ENCODE peak calls at places on chromosomes 5 and 9, in six cellular contexts. I, F, T, A, X and Q are unnamed samples.

GRCh38 chr5:7395432-7396168 is at the start of gene ADCY2:
- DNase-seq in I (peak), X (no peak), T (no peak), A (no peak), F (peak), Q (no peak)

GRCh38 chr5:65320250-65320649 is 161.5 kb downstream of the ADAMTS6 start:
- DNase-seq in A (no peak), T (no peak), F (no peak), I (no peak), X (no peak), Q (no peak)

GRCh38 chr9:124009835-124010226 is 1.7 kb upstream of the LHX2 start:
- DNase-seq in F (no peak), I (peak), A (no peak), X (no peak), T (no peak), Q (no peak)

GRCh38 chr5:145946112-145946861 is 9.9 kb downstream of the SH3RF2 start:
- DNase-seq in A (peak), F (no peak), T (peak), X (peak), I (no peak), Q (peak)

GRCh38 chr9:133591985-133592384 is 17.2 kb downstream of the FAM163B start:
- DNase-seq in A (no peak), T (no peak), X (no peak), I (no peak), F (no peak), Q (no peak)

GRCh38 chr9:132078369-132079356 is 1.0 kb downstream of the MED27 start:
- DNase-seq in I (no peak), F (peak), T (peak), A (peak), X (no peak), Q (no peak)

GRCh38 chr9:109813829-109814228 is 33.8 kb downstream of the PALM2AKAP2 start:
- DNase-seq in F (no peak), A (no peak), X (no peak), T (no peak), I (no peak), Q (no peak)

GRCh38 chr9:70917277-70917676 is 204.1 kb downstream of the TRPM3 start:
- DNase-seq in A (no peak), X (no peak), I (no peak), T (no peak), F (no peak), Q (no peak)

GRCh38 chr5:173909205-173909604 is 21.1 kb downstream of the CPEB4 start:
- DNase-seq in T (no peak), A (no peak), I (no peak), F (no peak), X (no peak), Q (no peak)

GRCh38 chr5:173911623-173912022 is 23.5 kb downstream of the CPEB4 start:
- DNase-seq in T (no peak), X (no peak), I (no peak), A (no peak), F (no peak), Q (no peak)

GRCh38 chr5:173907686-173908371 is 19.7 kb downstream of the CPEB4 start:
- DNase-seq in X (no peak), F (no peak), T (peak), I (no peak), A (no peak), Q (no peak)

GRCh38 chr5:173907284-173907683 is 19.1 kb downstream of the CPEB4 start:
- DNase-seq in I (no peak), T (no peak), X (no peak), A (no peak), F (no peak), Q (no peak)

GRCh38 chr5:173910215-173910614 is 22.1 kb downstream of the CPEB4 start:
- DNase-seq in X (no peak), I (no peak), A (no peak), F (no peak), T (no peak), Q (no peak)
- H3K4me3 ChIP-seq in X (no peak), I (no peak), A (no peak), F (no peak), T (no peak), Q (no peak)

DNA sequence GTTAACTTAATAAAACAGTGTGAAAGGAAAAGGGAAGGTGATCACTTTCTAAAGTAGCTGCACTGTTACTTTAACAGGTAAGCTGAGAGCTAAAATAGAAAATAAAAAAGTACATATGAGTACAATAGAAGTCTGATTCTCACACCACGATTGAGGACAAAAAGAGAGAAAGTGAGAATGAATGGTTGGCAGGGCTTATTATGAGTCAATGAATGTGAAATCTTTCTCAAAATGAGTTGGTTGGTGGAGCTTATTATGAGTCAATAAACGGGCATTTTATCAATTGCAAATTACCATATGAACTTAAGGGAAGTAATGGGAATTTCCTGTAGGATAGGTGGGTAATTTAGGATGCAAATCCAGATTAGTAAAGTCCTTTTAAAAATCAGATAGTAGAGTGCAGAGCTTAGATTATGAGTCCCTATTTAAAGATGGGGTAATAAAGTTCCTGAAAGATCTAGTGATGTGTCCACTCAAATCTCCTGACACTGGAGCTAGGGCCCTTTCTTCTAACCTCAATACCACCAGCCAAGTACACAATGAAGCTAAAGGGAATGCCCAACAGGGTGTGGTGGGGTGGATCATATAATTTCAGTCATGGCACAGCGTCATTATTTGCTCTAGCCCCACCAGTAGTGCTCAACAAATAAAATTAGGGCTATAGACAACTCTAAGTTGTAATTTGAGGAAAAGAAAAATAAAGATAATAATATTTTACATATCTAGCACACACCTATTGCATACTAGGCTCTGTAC is 21.1 kb upstream of the TLR4 start:
- DNase-seq in I (no peak), X (no peak), F (no peak), A (peak), T (no peak), Q (no peak)
- H3K4me3 ChIP-seq in I (no peak), X (no peak), F (no peak), A (no peak), T (no peak), Q (no peak)

GRCh38 chr5:131275996-131276535 is 12.2 kb downstream of the CDC42SE2 start:
- DNase-seq in I (no peak), T (no peak), A (no peak), X (no peak), F (no peak), Q (no peak)

GRCh38 chr5:131268758-131269370 is 5.0 kb downstream of the CDC42SE2 start:
- DNase-seq in T (peak), X (no peak), A (no peak), I (no peak), F (no peak), Q (peak)

GRCh38 chr5:131274341-131275063 is 10.6 kb downstream of the CDC42SE2 start:
- DNase-seq in A (no peak), T (no peak), I (no peak), F (no peak), X (no peak), Q (no peak)

GRCh38 chr5:131272365-131273123 is 8.7 kb downstream of the CDC42SE2 start:
- DNase-seq in T (peak), A (peak), X (no peak), I (no peak), F (no peak), Q (no peak)

DNA sequence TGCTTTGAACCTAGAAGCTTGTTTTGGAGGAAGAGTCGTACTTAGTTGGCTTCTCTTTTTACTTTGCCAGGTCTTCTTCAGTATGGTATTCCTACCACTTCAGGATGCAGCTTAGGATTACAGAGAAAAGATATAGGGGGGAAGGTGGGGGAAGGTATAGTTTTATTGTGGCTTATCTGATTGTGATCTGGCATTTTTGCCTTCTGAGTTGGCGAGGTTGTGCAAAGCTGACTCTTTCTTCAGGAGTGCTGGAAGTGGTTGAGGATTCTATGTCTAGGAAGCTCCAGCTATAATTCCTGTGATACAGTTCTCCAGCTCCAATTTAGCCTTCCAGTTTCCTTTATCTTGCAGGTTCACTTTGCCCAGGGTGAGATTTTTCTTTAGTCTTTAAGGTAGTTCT is 7.0 kb downstream of the CDC42SE2 start:
- DNase-seq in A (no peak), F (no peak), I (no peak), X (no peak), T (peak), Q (no peak)
- H3K4me3 ChIP-seq in A (no peak), F (no peak), I (no peak), X (no peak), T (no peak), Q (no peak)

GRCh38 chr9:87578625-87579024 is 81.0 kb downstream of the DAPK1 start:
- DNase-seq in F (no peak), X (no peak), T (no peak), I (no peak), A (no peak), Q (no peak)

GRCh38 chr9:87581949-87582637 is 84.4 kb downstream of the DAPK1 start:
- DNase-seq in A (no peak), F (no peak), I (no peak), X (no peak), T (no peak), Q (no peak)

GRCh38 chr9:87580941-87581438 is 83.3 kb downstream of the DAPK1 start:
- DNase-seq in A (no peak), T (no peak), F (no peak), I (no peak), X (no peak), Q (no peak)

GRCh38 chr9:87581513-87581912 is 83.8 kb downstream of the DAPK1 start:
- DNase-seq in X (no peak), I (no peak), T (no peak), A (peak), F (no peak), Q (peak)

GRCh38 chr9:87579761-87580626 is 82.3 kb downstream of the DAPK1 start:
- DNase-seq in F (no peak), X (no peak), T (no peak), A (no peak), I (no peak), Q (no peak)
- H3K4me3 ChIP-seq in F (no peak), X (no peak), T (no peak), A (no peak), I (no peak), Q (no peak)

DNA sequence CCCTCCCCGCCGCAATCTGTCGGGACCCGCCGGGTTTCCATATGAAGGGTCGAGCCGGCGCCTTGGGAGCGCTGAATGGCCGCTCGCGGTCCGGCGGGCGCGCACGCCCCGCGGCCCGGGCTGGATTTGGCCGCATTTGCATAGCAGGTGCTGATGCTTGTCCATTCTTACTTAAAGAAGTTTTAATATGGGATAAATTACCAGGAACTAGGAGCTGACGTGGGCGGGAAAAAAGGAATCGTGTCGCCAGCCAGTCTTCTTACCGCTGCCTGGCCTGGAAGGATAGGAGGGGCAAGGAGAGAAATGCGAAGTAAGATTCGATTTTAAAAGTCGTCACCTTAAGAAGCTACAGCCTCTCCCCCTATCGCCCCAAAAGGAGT is 8.9 kb upstream of the NEUROG1 start:
- DNase-seq in F (no peak), T (no peak), I (peak), X (no peak), A (no peak), Q (no peak)
- H3K4me3 ChIP-seq in F (no peak), T (no peak), I (peak), X (no peak), A (peak), Q (peak)

GRCh38 chr5:143638654-143639053 is 173.3 kb upstream of the HMHB1 start:
- DNase-seq in A (no peak), T (no peak), I (no peak), F (no peak), X (no peak), Q (no peak)

GRCh38 chr5:143634689-143635088 is 177.3 kb upstream of the HMHB1 start:
- DNase-seq in T (no peak), X (no peak), I (no peak), F (no peak), A (no peak), Q (no peak)

GRCh38 chr5:143635146-143635752 is 176.7 kb upstream of the HMHB1 start:
- DNase-seq in I (no peak), X (no peak), F (no peak), A (peak), T (peak), Q (no peak)

GRCh38 chr5:143635888-143636287 is 176.1 kb upstream of the HMHB1 start:
- DNase-seq in X (no peak), A (no peak), F (no peak), I (no peak), T (no peak), Q (no peak)

GRCh38 chr5:143636951-143637528 is 174.9 kb upstream of the HMHB1 start:
- DNase-seq in A (peak), I (no peak), X (no peak), F (no peak), T (peak), Q (no peak)
- H3K4me3 ChIP-seq in A (no peak), I (no peak), X (no peak), F (no peak), T (no peak), Q (no peak)